ENCODE peak calls at places on chromosomes 11 and 22, in four cellular contexts. J, K, H and E are unnamed samples.

GRCh38 chr11:13215157-13215556 is 62.4 kb upstream of the BMAL1 start:
- DNase-seq in K (no peak), H (peak), J (peak), E (no peak)

GRCh38 chr11:117099681-117100080 is 1.5 kb upstream of the SIK3 start:
- DNase-seq in K (no peak), H (no peak), J (no peak), E (no peak)

GRCh38 chr11:21866781-21867180 is 326.1 kb upstream of the ANO5 start:
- DNase-seq in K (no peak), J (no peak), H (no peak), E (no peak)

GRCh38 chr22:23859201-23859600 is 1.5 kb downstream of the SLC2A11 start:
- DNase-seq in K (no peak), J (no peak), H (no peak), E (no peak)

GRCh38 chr11:97092823-97093222 is 703.0 kb downstream of the JRKL start:
- DNase-seq in H (no peak), K (no peak), J (no peak), E (no peak)

GRCh38 chr11:120057595-120058581 is 80.0 kb downstream of the TRIM29 start:
- DNase-seq in J (peak), K (no peak), H (peak), E (no peak)

GRCh38 chr22:29133603-29134133 is 60.8 kb downstream of the KREMEN1 start:
- DNase-seq in H (no peak), K (no peak), J (no peak), E (no peak)

GRCh38 chr22:35620624-35621245 is 3.6 kb upstream of the MB start:
- DNase-seq in J (no peak), H (no peak), K (no peak), E (no peak)

GRCh38 chr22:26887456-26887855 is 230.1 kb downstream of the MIAT start:
- DNase-seq in K (no peak), J (no peak), H (peak), E (no peak)

GRCh38 chr11:45021692-45022130 is 71.0 kb upstream of the TP53I11 start:
- DNase-seq in J (no peak), H (peak), K (no peak), E (no peak)

GRCh38 chr11:123576082-123576481 is 78.3 kb downstream of the SCN3B start:
- DNase-seq in J (no peak), K (no peak), H (no peak), E (no peak)

GRCh38 chr11:86115542-86116385 is 46.9 kb upstream of the PICALM start:
- DNase-seq in K (no peak), H (peak), J (peak), E (no peak)

GRCh38 chr22:36304429-36304828 is 51.5 kb downstream of the APOL1 start:
- DNase-seq in J (peak), K (no peak), H (no peak), E (no peak)

GRCh38 chr11:118054712-118055640 is 21.9 kb upstream of the TMPRSS4 start:
- DNase-seq in K (no peak), H (peak), J (no peak), E (no peak)

GRCh38 chr22:43985532-43985931 is 30.3 kb downstream of the SAMM50 start:
- DNase-seq in H (no peak), K (no peak), J (no peak), E (no peak)

GRCh38 chr11:65891180-65892136 is 985 bp downstream of the CCDC85B start:
- DNase-seq in K (no peak), J (peak), H (no peak), E (no peak)

GRCh38 chr11:129312741-129313587 is 62.7 kb upstream of the BARX2 start:
- DNase-seq in J (no peak), H (no peak), K (no peak), E (no peak)

GRCh38 chr11:12526789-12527188 is 147.4 kb upstream of the TEAD1 start:
- DNase-seq in K (no peak), J (peak), H (peak), E (no peak)

GRCh38 chr11:86688398-86689179 is 16.2 kb upstream of the ME3 start:
- DNase-seq in K (no peak), H (peak), J (no peak), E (peak)

GRCh38 chr11:73950869-73951710 is at the start of gene DNAJB13:
- DNase-seq in J (peak), K (peak), H (peak), E (peak)

GRCh38 chr11:26187639-26188038 is 144.3 kb upstream of the ANO3 start:
- DNase-seq in H (peak), K (no peak), J (peak), E (peak)

GRCh38 chr11:5712507-5712906 is 22.9 kb downstream of the TRIM22 start:
- DNase-seq in K (no peak), J (peak), H (no peak), E (no peak)

GRCh38 chr22:24437820-24438328 is 10.5 kb downstream of the ADORA2A start:
- DNase-seq in J (peak), K (no peak), H (no peak), E (no peak)

GRCh38 chr11:125167292-125167953 is 2.9 kb downstream of the PKNOX2 start:
- DNase-seq in J (no peak), K (no peak), H (no peak), E (no peak)

GRCh38 chr11:16669799-16670415 is 68.5 kb upstream of the C11orf58 start:
- DNase-seq in K (no peak), J (peak), H (peak), E (peak)

GRCh38 chr22:46004105-46004866 is 27.3 kb upstream of the WNT7B start:
- DNase-seq in J (no peak), K (no peak), H (no peak), E (no peak)

GRCh38 chr11:134815404-134815803 is 403.4 kb upstream of the B3GAT1 start:
- DNase-seq in J (peak), K (no peak), H (no peak), E (no peak)

GRCh38 chr11:75562836-75563484 is 907 bp downstream of the SERPINH1 start:
- DNase-seq in K (no peak), J (peak), H (peak), E (no peak)

GRCh38 chr11:84905411-84905810 is 721.7 kb downstream of the DLG2 start:
- DNase-seq in J (peak), H (peak), K (no peak), E (no peak)

GRCh38 chr22:39873963-39874362 is 19.6 kb downstream of the ENTHD1 start:
- DNase-seq in H (no peak), K (no peak), J (no peak), E (no peak)

GRCh38 chr11:24779791-24780190 is 282.9 kb downstream of the LUZP2 start:
- DNase-seq in H (no peak), K (no peak), J (peak), E (no peak)

GRCh38 chr11:100830978-100831732 is 144.1 kb downstream of the ARHGAP42 start:
- DNase-seq in K (no peak), H (peak), J (peak), E (no peak)

GRCh38 chr22:20805972-20806471 is 32.1 kb downstream of the SERPIND1 start:
- DNase-seq in H (no peak), J (peak), K (no peak), E (no peak)

GRCh38 chr22:32606181-32606580 is 131.6 kb downstream of the FBXO7 start:
- DNase-seq in K (no peak), H (no peak), J (no peak), E (no peak)

GRCh38 chr11:124823512-124824376 is 23.5 kb upstream of the MSANTD2 start:
- DNase-seq in J (peak), H (no peak), K (no peak), E (no peak)

GRCh38 chr22:23276656-23277582 is 96.6 kb downstream of the BCR start:
- DNase-seq in J (no peak), K (no peak), H (no peak), E (no peak)

GRCh38 chr11:14372011-14372410 is 13.0 kb upstream of the RRAS2 start:
- DNase-seq in K (no peak), J (no peak), H (no peak), E (no peak)

GRCh38 chr11:14376920-14377319 is 17.9 kb upstream of the RRAS2 start:
- DNase-seq in H (no peak), K (no peak), J (peak), E (no peak)

GRCh38 chr11:14373941-14374646 is 15.1 kb upstream of the RRAS2 start:
- DNase-seq in K (no peak), J (peak), H (peak), E (no peak)

GRCh38 chr11:14378171-14378570 is 19.2 kb upstream of the RRAS2 start:
- DNase-seq in J (peak), K (no peak), H (no peak), E (no peak)

GRCh38 chr11:14374922-14375630 is 16.1 kb upstream of the RRAS2 start:
- DNase-seq in J (no peak), H (no peak), K (no peak), E (no peak)
- H3K27ac ChIP-seq in J (no peak), H (no peak), K (no peak), E (peak)

DNA sequence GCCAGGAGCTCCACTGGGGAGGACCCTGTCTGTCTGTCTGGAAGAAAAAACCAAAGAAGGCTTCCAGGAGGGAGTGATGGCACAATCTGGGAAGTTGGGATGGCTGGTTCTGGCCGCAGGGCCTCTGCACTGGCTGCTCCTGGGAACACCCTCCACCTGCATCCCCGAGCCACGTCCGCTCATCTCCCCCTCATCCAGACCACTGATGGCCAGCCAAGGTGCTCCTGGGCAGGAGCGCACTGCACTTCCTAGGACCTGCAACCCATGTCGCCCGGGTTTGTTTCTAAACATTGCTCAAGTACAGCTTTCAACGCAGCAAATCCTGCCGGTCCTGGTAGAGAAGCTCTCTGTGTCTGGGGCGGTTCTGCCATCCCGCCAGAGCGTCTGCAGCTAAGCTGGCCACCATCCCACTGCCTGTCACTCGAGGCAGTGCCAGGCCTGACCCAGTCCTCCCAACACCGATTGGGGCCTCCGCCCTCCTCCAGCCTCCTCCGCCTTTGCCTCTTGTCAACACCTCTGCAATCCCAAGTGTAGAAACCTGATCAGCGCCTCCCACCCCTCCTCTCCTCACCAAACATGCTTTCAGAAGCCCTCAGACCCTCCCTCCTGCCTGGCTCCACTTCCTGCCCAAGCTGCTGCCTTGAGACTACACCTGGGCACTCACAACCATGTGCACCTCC is 5.1 kb upstream of the IFITM10 start:
- DNase-seq in J (no peak), H (no peak), K (no peak), E (no peak)
- H3K27ac ChIP-seq in J (no peak), H (no peak), K (no peak), E (no peak)

GRCh38 chr11:10386361-10386760 is 68.7 kb upstream of the AMPD3 start:
- DNase-seq in K (no peak), J (no peak), H (no peak), E (no peak)
- H3K27ac ChIP-seq in K (no peak), J (no peak), H (no peak), E (no peak)

GRCh38 chr22:37986371-37986770 is 2.0 kb upstream of the SOX10 start:
- DNase-seq in K (no peak), J (no peak), H (no peak), E (no peak)
- H3K27ac ChIP-seq in K (no peak), J (no peak), H (no peak), E (no peak)

GRCh38 chr11:3057069-3057963 is at the start of gene CARS1:
- DNase-seq in K (peak), H (peak), J (peak), E (peak)

GRCh38 chr11:3060436-3061025 is 3.3 kb upstream of the CARS1 start:
- DNase-seq in H (no peak), K (no peak), J (no peak), E (no peak)

GRCh38 chr11:3055881-3056280 is 1.3 kb downstream of the CARS1 start:
- DNase-seq in K (no peak), J (no peak), H (no peak), E (no peak)

GRCh38 chr11:3056296-3057068 is 741 bp downstream of the CARS1 start:
- DNase-seq in K (no peak), H (no peak), J (peak), E (no peak)

GRCh38 chr11:3058753-3059664 is 1.8 kb upstream of the CARS1 start:
- DNase-seq in K (no peak), H (peak), J (peak), E (peak)
- H3K27ac ChIP-seq in K (no peak), H (peak), J (peak), E (peak)